ENCODE peak calls at places on chromosomes 4 and X, in nine cellular contexts. L is tibial nerve, Q is lower lobe of right lung, P is colonic mucosa, O is ascending aorta, K is cardiac muscle cell, N is endothelial cell of umbilical vein, M is esophagus squamous epithelium, A is SK-N-SH. Z is an unnamed sample.

GRCh38 chr4:53914313-53915016 is 149.9 kb downstream of the CHIC2 start:
- DNase-seq in L (no peak), Q (peak), P (no peak), O (no peak), K (peak), N (peak), M (no peak), A (no peak), Z (no peak)

GRCh38 chr4:159048166-159048886 is 54.6 kb upstream of the RAPGEF2 start:
- DNase-seq in L (peak), Q (peak), P (peak), O (peak), K (peak), N (peak), M (no peak), A (peak), Z (peak)

GRCh38 chr4:76388160-76388908 is 32.6 kb downstream of the CCDC158 start:
- DNase-seq in L (no peak), Q (no peak), P (no peak), O (no peak), K (peak), N (no peak), M (no peak), A (no peak), Z (peak)

GRCh38 chr4:169634975-169635374 is 14.6 kb downstream of the CLCN3 start:
- DNase-seq in L (no peak), Q (no peak), P (no peak), O (no peak), K (no peak), N (no peak), M (no peak), A (no peak), Z (no peak)

GRCh38 chr4:42673084-42673429 is 16.2 kb upstream of the ATP8A1 start:
- DNase-seq in L (no peak), Q (peak), P (no peak), O (peak), K (peak), N (no peak), M (no peak), A (no peak), Z (no peak)

GRCh38 chrX:53115550-53115874 is 21.6 kb downstream of the KANTR start:
- DNase-seq in L (no peak), Q (no peak), P (no peak), O (no peak), K (no peak), N (no peak), M (no peak), A (no peak), Z (no peak)

GRCh38 chr4:164252286-164252685 is 501.6 kb upstream of the SMIM31 start:
- DNase-seq in L (no peak), Q (no peak), P (no peak), O (no peak), K (no peak), N (no peak), M (no peak), A (no peak), Z (no peak)

GRCh38 chrX:119690921-119691716 is 1.8 kb downstream of the SEPTIN6 start:
- DNase-seq in L (no peak), Q (no peak), P (no peak), O (no peak), K (peak), N (no peak), M (no peak), A (peak), Z (no peak)

GRCh38 chrX:103488332-103488731 is 31.0 kb downstream of the RAB40A start:
- DNase-seq in L (no peak), Q (no peak), P (no peak), O (no peak), K (peak), N (peak), M (no peak), A (peak), Z (no peak)

GRCh38 chr4:110268352-110268751 is 69.9 kb upstream of the ELOVL6 start:
- DNase-seq in L (no peak), Q (no peak), P (no peak), O (no peak), K (no peak), N (no peak), M (no peak), A (no peak), Z (no peak)

GRCh38 chr4:133137571-133137970 is 11.5 kb upstream of the PCDH10 start:
- DNase-seq in L (no peak), Q (no peak), P (no peak), O (no peak), K (no peak), N (peak), M (no peak), A (no peak), Z (no peak)

GRCh38 chr4:183141997-183142396 is 42.9 kb downstream of the WWC2 start:
- DNase-seq in L (no peak), Q (no peak), P (no peak), O (no peak), K (no peak), N (no peak), M (no peak), A (no peak), Z (no peak)

GRCh38 chr4:47852121-47852520 is 14.3 kb upstream of the CORIN start:
- DNase-seq in L (no peak), Q (no peak), P (no peak), O (no peak), K (peak), N (peak), M (no peak), A (no peak), Z (no peak)

GRCh38 chrX:86946569-86946968 is 571.0 kb upstream of the KLHL4 start:
- DNase-seq in L (no peak), Q (no peak), P (no peak), O (no peak), K (peak), N (peak), M (no peak), A (peak), Z (peak)

GRCh38 chrX:21837056-21837455 is 2.4 kb upstream of the MBTPS2 start:
- DNase-seq in L (no peak), Q (no peak), P (no peak), O (no peak), K (peak), N (no peak), M (no peak), A (no peak), Z (no peak)

GRCh38 chr4:123599920-123600394 is 203.4 kb downstream of the SPRY1 start:
- DNase-seq in L (peak), Q (peak), P (peak), O (peak), K (peak), N (peak), M (no peak), A (peak), Z (no peak)

GRCh38 chr4:90112715-90113114 is 14.5 kb upstream of the CCSER1 start:
- DNase-seq in L (no peak), Q (no peak), P (no peak), O (no peak), K (no peak), N (no peak), M (no peak), A (no peak), Z (no peak)

GRCh38 chr4:141102367-141102766 is 30.9 kb downstream of the RNF150 start:
- DNase-seq in L (no peak), Q (no peak), P (no peak), O (no peak), K (peak), N (no peak), M (no peak), A (peak), Z (no peak)

GRCh38 chrX:120365320-120365719 is 3.4 kb downstream of the ATP1B4 start:
- DNase-seq in L (peak), Q (peak), P (peak), O (no peak), K (peak), N (peak), M (no peak), A (peak), Z (peak)

GRCh38 chr4:16450031-16450430 is 223.8 kb upstream of the TAPT1 start:
- DNase-seq in L (no peak), Q (no peak), P (no peak), O (no peak), K (no peak), N (no peak), M (no peak), A (no peak), Z (no peak)

GRCh38 chr4:86560447-86560846 is 33.7 kb upstream of the PTPN13 start:
- DNase-seq in L (no peak), Q (no peak), P (no peak), O (no peak), K (no peak), N (no peak), M (no peak), A (no peak), Z (peak)

GRCh38 chrX:134642394-134642793 is 15.9 kb downstream of the PLAC1 start:
- DNase-seq in L (no peak), Q (no peak), P (no peak), O (no peak), K (no peak), N (no peak), M (no peak), A (no peak), Z (no peak)

GRCh38 chr4:136861081-136861480 is 671.2 kb downstream of the PCDH18 start:
- DNase-seq in L (no peak), Q (no peak), P (no peak), O (no peak), K (no peak), N (no peak), M (no peak), A (no peak), Z (no peak)

GRCh38 chrX:40473460-40474204 is 107.1 kb upstream of the ATP6AP2 start:
- DNase-seq in L (no peak), Q (no peak), P (no peak), O (no peak), K (no peak), N (no peak), M (no peak), A (no peak), Z (no peak)

GRCh38 chr4:27318740-27319139 is 458.1 kb downstream of the STIM2 start:
- DNase-seq in L (no peak), Q (no peak), P (peak), O (peak), K (peak), N (no peak), M (no peak), A (peak), Z (peak)

GRCh38 chr4:11904117-11904535 is 475.4 kb upstream of the HS3ST1 start:
- DNase-seq in L (no peak), Q (peak), P (peak), O (no peak), K (peak), N (peak), M (no peak), A (no peak), Z (no peak)

GRCh38 chr4:77193511-77194236 is 36.7 kb downstream of the CCNG2 start:
- DNase-seq in L (peak), Q (peak), P (peak), O (peak), K (no peak), N (no peak), M (peak), A (no peak), Z (no peak)

GRCh38 chr4:186715077-186715476 is 8.6 kb downstream of the FAT1 start:
- DNase-seq in L (no peak), Q (no peak), P (no peak), O (no peak), K (no peak), N (no peak), M (no peak), A (no peak), Z (no peak)

GRCh38 chr4:10023806-10024205 is 2.5 kb upstream of the SLC2A9 start:
- DNase-seq in L (no peak), Q (no peak), P (no peak), O (peak), K (no peak), N (no peak), M (no peak), A (no peak), Z (no peak)
- H3K27ac ChIP-seq in L (no peak), Q (peak), P (no peak), O (peak), K (no peak), N (no peak), M (peak), A (no peak), Z (no peak)

GRCh38 chr4:6216588-6216987 is 16.2 kb upstream of the JAKMIP1 start:
- DNase-seq in L (no peak), Q (no peak), P (no peak), O (no peak), K (no peak), N (no peak), M (no peak), A (no peak), Z (no peak)
- H3K4me3 ChIP-seq in L (no peak), Q (no peak), P (no peak), O (no peak), K (no peak), N (no peak), M (no peak), A (no peak), Z (no peak)

GRCh38 chr4:56435748-56436442 is at the start of gene PAICS:
- DNase-seq in L (peak), Q (peak), P (peak), O (peak), K (peak), N (peak), M (peak), A (peak), Z (peak)

GRCh38 chr4:56434599-56435000 is 815 bp downstream of the PPAT start:
- DNase-seq in L (no peak), Q (peak), P (no peak), O (no peak), K (peak), N (peak), M (no peak), A (no peak), Z (no peak)

GRCh38 chr4:56430203-56430602 is 5.2 kb downstream of the PPAT start:
- DNase-seq in L (no peak), Q (no peak), P (no peak), O (no peak), K (no peak), N (no peak), M (no peak), A (no peak), Z (no peak)

GRCh38 chr4:56433280-56433679 is 2.1 kb downstream of the PPAT start:
- DNase-seq in L (no peak), Q (no peak), P (no peak), O (no peak), K (no peak), N (no peak), M (no peak), A (no peak), Z (no peak)

DNA sequence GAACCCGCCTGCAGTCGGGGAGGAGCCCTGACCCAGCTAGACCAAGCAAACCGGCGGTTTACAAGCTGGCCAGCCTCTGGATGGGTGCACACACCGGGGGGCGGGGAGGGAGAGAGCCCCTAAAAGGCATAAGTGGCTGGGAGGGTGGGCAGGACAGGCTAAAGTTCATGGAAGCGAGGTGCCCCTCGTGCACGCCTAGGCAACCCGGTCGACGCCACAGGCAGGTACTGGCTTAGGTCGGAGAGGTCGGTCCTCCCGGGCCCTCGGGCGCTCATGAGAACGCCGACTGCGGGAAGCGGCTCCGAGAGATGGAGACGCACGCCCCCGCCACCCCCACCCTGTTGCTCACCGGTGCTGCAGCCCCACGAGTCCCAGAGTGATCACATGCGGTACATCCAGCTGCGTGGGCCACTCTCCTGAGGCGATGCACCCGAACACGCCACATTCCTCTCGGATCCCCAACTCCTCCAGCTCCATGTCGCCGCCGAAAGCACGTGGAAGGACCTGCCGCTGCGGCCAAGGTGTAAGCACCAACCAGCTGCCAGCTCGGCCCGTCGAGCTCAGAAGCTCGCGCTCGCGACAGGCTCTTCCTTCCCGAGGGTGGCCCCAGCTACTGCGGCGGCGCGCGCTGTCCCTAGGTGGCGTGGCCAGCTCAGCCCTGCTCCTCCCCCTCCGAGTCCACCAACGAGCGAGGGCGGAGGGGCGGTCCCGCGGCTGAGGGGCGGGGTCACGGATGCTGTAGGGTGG is at the start of gene PPAT:
- DNase-seq in L (peak), Q (peak), P (peak), O (peak), K (peak), N (peak), M (peak), A (peak), Z (peak)
- TF ChIP-seq CTCF in L (peak), Q (peak), P (peak), O (no peak), K (no peak), N (no peak), M (peak), A (no peak), Z (peak)

GRCh38 chrX:13051167-13051528 is 6.7 kb upstream of the FAM9C start:
- DNase-seq in L (no peak), Q (no peak), P (no peak), O (no peak), K (no peak), N (no peak), M (no peak), A (no peak), Z (no peak)

GRCh38 chrX:13048265-13048664 is 3.8 kb upstream of the FAM9C start:
- DNase-seq in L (no peak), Q (no peak), P (no peak), O (no peak), K (no peak), N (no peak), M (no peak), A (no peak), Z (no peak)

GRCh38 chrX:13053171-13053570 is 8.8 kb upstream of the FAM9C start:
- DNase-seq in L (no peak), Q (no peak), P (no peak), O (no peak), K (no peak), N (no peak), M (no peak), A (no peak), Z (no peak)

GRCh38 chrX:13050151-13050550 is 5.7 kb upstream of the FAM9C start:
- DNase-seq in L (no peak), Q (no peak), P (no peak), O (no peak), K (no peak), N (no peak), M (no peak), A (no peak), Z (no peak)

DNA sequence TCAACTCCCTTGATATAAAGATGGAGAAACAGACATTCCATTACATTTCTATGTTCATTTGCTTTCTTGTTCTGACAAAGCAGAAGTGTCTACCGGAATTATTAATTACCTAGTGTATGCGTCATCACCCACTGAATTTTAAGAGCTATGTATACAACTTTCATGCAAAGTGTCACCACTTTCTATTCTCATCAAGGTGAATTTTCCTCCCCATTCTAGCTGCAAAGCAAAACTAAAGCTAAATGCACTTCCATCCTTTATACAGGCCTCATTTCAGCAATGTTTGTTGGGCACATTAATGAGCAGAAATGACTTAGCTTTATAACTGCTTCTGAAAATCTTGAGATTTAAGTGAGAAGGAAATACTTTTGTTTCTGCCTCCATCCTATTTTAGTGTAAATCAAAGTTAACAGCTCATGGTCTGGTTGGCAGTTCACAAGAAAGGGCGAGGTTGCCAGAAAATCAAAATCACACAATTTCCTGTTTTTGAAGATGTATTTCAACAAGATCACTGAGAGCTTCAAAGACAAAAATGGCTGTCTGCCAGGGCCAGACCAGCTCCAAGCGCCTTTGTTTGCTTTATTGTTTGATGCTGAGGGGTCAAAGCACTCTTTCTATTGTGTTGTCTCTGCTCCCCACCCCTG is 7.2 kb upstream of the FAM9C start:
- DNase-seq in L (no peak), Q (no peak), P (no peak), O (no peak), K (peak), N (peak), M (no peak), A (no peak), Z (no peak)
- H3K27ac ChIP-seq in L (no peak), Q (peak), P (no peak), O (no peak), K (no peak), N (peak), M (peak), A (peak), Z (no peak)

Z was measured in WERI-Rb-1.